ENCODE peak calls at places on chromosomes 4 and X, in four cellular contexts. One of them, this sample, is unnamed.

GRCh38 chr4:152036626-152037025 is 275.8 kb upstream of the GATB start:
- DNase-seq in tibial nerve: no peak
- DNase-seq in BE2C: no peak
- DNase-seq in fibroblast of pulmonary artery: no peak
- DNase-seq in this sample: no peak

GRCh38 chr4:52036875-52037274 is 1.2 kb downstream of the SGCB start:
- DNase-seq in fibroblast of pulmonary artery: no peak
- DNase-seq in BE2C: no peak
- DNase-seq in tibial nerve: no peak
- DNase-seq in this sample: no peak

GRCh38 chr4:187208641-187209040 is 485.0 kb upstream of the FAT1 start:
- DNase-seq in tibial nerve: no peak
- DNase-seq in fibroblast of pulmonary artery: no peak
- DNase-seq in BE2C: no peak
- DNase-seq in this sample: no peak

GRCh38 chr4:184815046-184815877 is 10.5 kb downstream of the ACSL1 start:
- DNase-seq in fibroblast of pulmonary artery: peak; percentile 86
- DNase-seq in tibial nerve: peak; percentile 62
- DNase-seq in BE2C: peak; percentile 81
- DNase-seq in this sample: no peak

GRCh38 chr4:153079824-153080486 is 124.3 kb upstream of the TRIM2 start:
- DNase-seq in BE2C: no peak
- DNase-seq in tibial nerve: no peak
- DNase-seq in fibroblast of pulmonary artery: no peak
- DNase-seq in this sample: no peak

GRCh38 chr4:57064811-57065711 is 45.1 kb downstream of the IGFBP7 start:
- DNase-seq in BE2C: peak; percentile 19
- DNase-seq in fibroblast of pulmonary artery: peak; percentile 91
- DNase-seq in tibial nerve: peak; percentile 55
- DNase-seq in this sample: no peak

GRCh38 chr4:147707892-147708672 is 23.8 kb upstream of the ARHGAP10 start:
- DNase-seq in fibroblast of pulmonary artery: peak; percentile 66
- DNase-seq in tibial nerve: peak; percentile 85
- DNase-seq in BE2C: peak; percentile 45
- DNase-seq in this sample: no peak

GRCh38 chr4:158428242-158428641 is 93.4 kb upstream of the RXFP1 start:
- DNase-seq in fibroblast of pulmonary artery: peak; percentile 61
- DNase-seq in BE2C: no peak
- DNase-seq in tibial nerve: no peak
- DNase-seq in this sample: no peak

GRCh38 chr4:87005690-87006461 is 71.1 kb downstream of the AFF1 start:
- DNase-seq in tibial nerve: no peak
- DNase-seq in BE2C: no peak
- DNase-seq in fibroblast of pulmonary artery: no peak
- DNase-seq in this sample: no peak

GRCh38 chrX:135449637-135450550 is 28.1 kb downstream of the SMIM10L2A start:
- DNase-seq in BE2C: no peak
- DNase-seq in tibial nerve: no peak
- DNase-seq in fibroblast of pulmonary artery: no peak
- DNase-seq in this sample: no peak

GRCh38 chr4:174120446-174121142 is 162.9 kb downstream of the FBXO8 start:
- DNase-seq in tibial nerve: peak; percentile 41
- DNase-seq in BE2C: peak; percentile 78
- DNase-seq in fibroblast of pulmonary artery: peak; percentile 91
- DNase-seq in this sample: no peak

GRCh38 chr4:8289956-8290700 is 20.6 kb downstream of the HTRA3 start:
- DNase-seq in tibial nerve: no peak
- DNase-seq in BE2C: peak; percentile 4
- DNase-seq in fibroblast of pulmonary artery: no peak
- DNase-seq in this sample: no peak

GRCh38 chr4:114601304-114602052 is 2.9 kb downstream of the UGT8 start:
- DNase-seq in tibial nerve: no peak
- DNase-seq in fibroblast of pulmonary artery: no peak
- DNase-seq in BE2C: no peak
- DNase-seq in this sample: no peak
- TF ChIP-seq CTCF in tibial nerve: no peak
- TF ChIP-seq CTCF in fibroblast of pulmonary artery: no peak
- TF ChIP-seq CTCF in BE2C: no peak
- TF ChIP-seq CTCF in this sample: no peak

GRCh38 chrX:132648870-132649269 is 160.0 kb upstream of the MBNL3 start:
- DNase-seq in BE2C: no peak
- DNase-seq in fibroblast of pulmonary artery: peak; percentile 36
- DNase-seq in tibial nerve: no peak
- DNase-seq in this sample: no peak

GRCh38 chrX:132652871-132653270 is 164.0 kb upstream of the MBNL3 start:
- DNase-seq in fibroblast of pulmonary artery: no peak
- DNase-seq in BE2C: no peak
- DNase-seq in tibial nerve: no peak
- DNase-seq in this sample: no peak

GRCh38 chrX:132651411-132652086 is 162.7 kb upstream of the MBNL3 start:
- DNase-seq in BE2C: no peak
- DNase-seq in tibial nerve: no peak
- DNase-seq in fibroblast of pulmonary artery: no peak
- DNase-seq in this sample: no peak
- TF ChIP-seq CTCF in BE2C: no peak
- TF ChIP-seq CTCF in tibial nerve: no peak
- TF ChIP-seq CTCF in fibroblast of pulmonary artery: no peak
- TF ChIP-seq CTCF in this sample: no peak

GRCh38 chr4:138981930-138982390 is 33.6 kb upstream of the NOCT start:
- DNase-seq in tibial nerve: peak; percentile 64
- DNase-seq in BE2C: no peak
- DNase-seq in fibroblast of pulmonary artery: peak; percentile 90
- DNase-seq in this sample: no peak
- TF ChIP-seq CTCF in tibial nerve: peak; percentile 37
- TF ChIP-seq CTCF in BE2C: no peak
- TF ChIP-seq CTCF in fibroblast of pulmonary artery: peak; percentile 56
- TF ChIP-seq CTCF in this sample: no peak

DNA sequence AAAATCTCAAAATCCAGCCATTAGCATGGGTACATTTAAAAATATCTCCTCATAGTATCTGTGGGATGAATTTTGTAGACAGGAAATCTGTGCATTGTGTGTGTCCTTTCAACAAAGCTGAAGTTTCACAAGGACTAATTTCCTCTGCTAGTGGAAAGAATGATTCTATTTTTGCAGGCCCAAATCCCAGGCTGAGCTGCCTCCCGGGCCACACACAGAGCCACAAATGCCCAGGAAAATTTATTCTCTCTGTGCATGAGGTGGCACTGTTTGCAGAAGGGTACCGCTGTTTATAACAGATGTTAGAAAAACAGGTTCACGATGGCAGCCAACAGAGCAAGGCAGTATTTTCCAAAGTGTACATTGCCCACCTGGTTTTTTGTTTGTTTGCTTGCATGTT is 11.0 kb upstream of the VCX3B start:
- DNase-seq in BE2C: no peak
- DNase-seq in fibroblast of pulmonary artery: no peak
- DNase-seq in tibial nerve: no peak
- DNase-seq in this sample: no peak
- TF ChIP-seq CTCF in BE2C: no peak
- TF ChIP-seq CTCF in fibroblast of pulmonary artery: no peak
- TF ChIP-seq CTCF in tibial nerve: no peak
- TF ChIP-seq CTCF in this sample: no peak

DNA sequence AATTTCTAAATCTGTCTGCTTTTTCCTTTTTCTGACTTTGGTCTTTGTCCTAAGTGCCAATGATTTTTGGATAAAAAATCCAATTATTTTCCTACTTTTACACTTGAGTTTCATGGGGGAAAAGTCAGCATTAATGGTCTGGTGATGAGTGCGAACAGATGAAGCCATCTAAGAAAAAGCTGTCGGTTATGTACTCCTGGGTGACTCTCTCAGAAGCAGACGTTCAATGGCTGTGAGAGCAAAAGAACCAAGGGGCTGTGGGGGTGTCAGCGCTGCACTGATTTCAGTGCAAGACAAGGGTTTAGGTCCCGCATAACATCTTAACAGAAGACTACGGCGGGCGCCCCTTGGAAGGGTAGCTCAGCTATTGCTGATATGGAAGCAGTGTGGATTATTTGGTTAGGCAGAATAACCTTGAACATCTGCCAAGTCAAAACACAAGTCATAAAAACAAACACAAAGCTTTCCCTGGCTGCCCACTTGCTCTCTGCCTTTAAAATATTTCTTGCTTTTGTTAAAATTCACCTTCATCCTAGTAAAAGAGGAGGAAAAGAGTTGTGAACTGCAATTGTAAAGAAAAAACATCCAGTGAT is 240.5 kb downstream of the MAML3 start:
- DNase-seq in fibroblast of pulmonary artery: peak; percentile 69
- DNase-seq in BE2C: no peak
- DNase-seq in tibial nerve: no peak
- DNase-seq in this sample: no peak
- TF ChIP-seq CTCF in fibroblast of pulmonary artery: no peak
- TF ChIP-seq CTCF in BE2C: no peak
- TF ChIP-seq CTCF in tibial nerve: no peak
- TF ChIP-seq CTCF in this sample: no peak

DNA sequence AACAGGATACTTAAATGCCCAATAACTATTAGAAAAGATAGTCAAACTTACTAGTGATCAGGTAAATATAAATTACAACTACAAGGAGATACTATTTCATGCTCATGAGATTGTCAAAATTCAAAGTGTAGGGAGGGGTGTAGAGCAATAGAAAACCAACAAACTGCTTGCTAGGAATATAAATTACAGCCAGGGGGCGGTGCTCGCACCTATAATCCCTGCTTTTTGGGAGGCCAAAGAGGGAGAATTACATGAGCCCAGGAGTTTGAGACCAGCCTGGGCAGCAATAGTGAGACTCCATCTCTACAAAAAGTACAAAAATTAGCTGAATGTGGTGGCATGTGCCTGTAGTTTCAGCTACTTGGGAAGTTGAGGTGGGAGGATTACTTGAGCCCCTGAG is 556.5 kb upstream of the NR3C2 start:
- DNase-seq in fibroblast of pulmonary artery: peak; percentile 22
- DNase-seq in BE2C: peak; percentile 23
- DNase-seq in tibial nerve: no peak
- DNase-seq in this sample: no peak
- TF ChIP-seq CTCF in fibroblast of pulmonary artery: peak; percentile 32
- TF ChIP-seq CTCF in BE2C: peak; percentile 53
- TF ChIP-seq CTCF in tibial nerve: no peak
- TF ChIP-seq CTCF in this sample: peak; percentile 10

DNA sequence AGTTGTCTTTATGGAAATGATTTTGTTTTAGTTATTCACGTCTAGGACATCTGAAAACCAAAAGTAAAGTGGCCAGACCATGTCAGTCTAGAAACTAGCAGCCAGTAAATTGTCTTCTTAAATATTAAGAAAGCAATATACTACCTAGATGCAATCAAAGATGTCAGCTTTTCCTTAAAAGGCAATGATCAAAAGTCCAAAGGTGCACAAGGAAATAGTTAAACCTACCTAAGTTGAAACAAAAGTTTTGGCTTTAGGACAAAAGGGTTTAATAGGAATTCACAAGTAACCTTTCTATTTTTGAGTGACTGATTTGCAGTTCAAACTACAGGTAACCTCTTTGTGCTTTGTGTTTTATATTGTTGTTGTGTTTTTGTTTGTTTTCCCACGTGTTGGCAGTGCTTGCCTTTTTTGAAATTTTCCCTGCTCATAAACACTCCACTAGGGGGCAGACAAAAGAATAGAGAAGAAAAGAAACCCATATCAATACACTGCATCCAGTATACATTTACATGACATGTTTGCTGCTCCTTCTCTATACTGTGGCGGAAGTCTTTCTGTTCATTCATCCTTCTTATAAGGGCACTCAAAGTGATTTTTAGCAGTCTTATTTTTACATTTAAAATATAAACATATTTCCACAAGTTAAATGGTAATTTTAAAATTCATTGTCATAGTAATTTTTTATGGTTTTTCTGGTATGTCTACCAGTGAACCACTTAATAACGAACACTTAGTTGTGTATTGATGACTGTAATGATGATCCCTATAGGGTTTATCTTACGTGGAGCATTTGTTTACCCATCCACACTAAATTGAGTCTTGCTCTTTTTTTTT is 62.7 kb downstream of the GAB1 start:
- DNase-seq in BE2C: no peak
- DNase-seq in fibroblast of pulmonary artery: peak; percentile 48
- DNase-seq in tibial nerve: no peak
- DNase-seq in this sample: no peak
- TF ChIP-seq CTCF in BE2C: peak; percentile 79
- TF ChIP-seq CTCF in fibroblast of pulmonary artery: peak; percentile 81
- TF ChIP-seq CTCF in tibial nerve: peak; percentile 61
- TF ChIP-seq CTCF in this sample: peak; percentile 74

This sample was measured in D721Med.